ENCODE peak calls at places on chromosomes 1 and 21, in four cellular contexts. Y, K, V and T are unnamed samples. For H3K4me1, the result is how much of the 10 kb centered on the place peaks cover.

GRCh38 chr1:213268221-213268620 is 217.2 kb downstream of the RPS6KC1 start:
- DNase-seq in K (no peak), V (no peak), Y (peak), T (no peak)

GRCh38 chr1:152959273-152959672 is 11.2 kb upstream of the SPRR4 start:
- DNase-seq in K (no peak), V (no peak), Y (no peak), T (no peak)

GRCh38 chr1:225424562-225425210 is 3.2 kb downstream of the LBR start:
- DNase-seq in V (no peak), Y (peak), K (no peak), T (no peak)

GRCh38 chr1:177209357-177209756 is 38.6 kb downstream of the BRINP2 start:
- DNase-seq in Y (peak), V (peak), K (peak), T (no peak)

GRCh38 chr1:223771814-223772770 is 59.8 kb downstream of the CAPN2 start:
- DNase-seq in Y (peak), V (peak), K (peak), T (peak)

GRCh38 chr1:180691322-180691721 is 59.5 kb downstream of the XPR1 start:
- DNase-seq in K (no peak), V (no peak), Y (peak), T (no peak)

GRCh38 chr1:203267347-203267846 is 37.9 kb upstream of the BTG2 start:
- DNase-seq in K (peak), V (peak), Y (peak), T (peak)

GRCh38 chr1:62448221-62448933 is 11.5 kb downstream of the USP1 start:
- DNase-seq in V (no peak), K (no peak), Y (no peak), T (no peak)

GRCh38 chr1:61403863-61404615 is 320.9 kb downstream of the TM2D1 start:
- DNase-seq in Y (peak), V (no peak), K (no peak), T (no peak)

GRCh38 chr1:212401838-212402582 is 12.7 kb downstream of the PACC1 start:
- DNase-seq in K (no peak), Y (peak), V (no peak), T (no peak)

GRCh38 chr1:32106663-32107273 is 1.1 kb upstream of the KPNA6 start:
- DNase-seq in Y (no peak), V (no peak), K (no peak), T (no peak)

GRCh38 chr1:157069596-157069995 is 24.1 kb upstream of the ARHGEF11 start:
- DNase-seq in V (no peak), K (no peak), Y (no peak), T (no peak)

GRCh38 chr1:229629251-229629650 is 3.2 kb downstream of the URB2 start:
- DNase-seq in Y (peak), V (no peak), K (no peak), T (no peak)

GRCh38 chr21:32524010-32524719 is 61.2 kb downstream of the TCP10L start:
- DNase-seq in K (no peak), Y (peak), V (no peak), T (no peak)

GRCh38 chr1:154418062-154418897 is 13.1 kb downstream of the IL6R start:
- DNase-seq in V (peak), K (peak), Y (no peak), T (no peak)

GRCh38 chr1:248858096-248858890 is 592 bp downstream of the ZNF692 start:
- DNase-seq in K (peak), V (peak), Y (peak), T (peak)

GRCh38 chr1:191176131-191176530 is 698.5 kb upstream of the BRINP3 start:
- DNase-seq in K (no peak), V (no peak), Y (no peak), T (no peak)

GRCh38 chr1:118479351-118479750 is 294.3 kb upstream of the SPAG17 start:
- DNase-seq in K (no peak), V (no peak), Y (no peak), T (no peak)

GRCh38 chr1:206916000-206916709 is 5.6 kb downstream of the FCMR start:
- DNase-seq in Y (no peak), K (no peak), V (no peak), T (no peak)

GRCh38 chr1:53086504-53087070 is 24.6 kb downstream of the PODN start:
- DNase-seq in Y (no peak), K (no peak), V (no peak), T (no peak)

GRCh38 chr1:64077281-64077940 is 126.0 kb upstream of the UBE2U start:
- DNase-seq in K (no peak), V (no peak), Y (no peak), T (no peak)

GRCh38 chr1:161705537-161705936 is 1.5 kb upstream of the FCRLA start:
- DNase-seq in Y (no peak), K (no peak), V (no peak), T (no peak)

GRCh38 chr1:84732520-84732919 is 42.3 kb upstream of the SSX2IP start:
- DNase-seq in Y (no peak), V (no peak), K (no peak), T (no peak)

GRCh38 chr1:172429324-172430127 is 9.0 kb downstream of the C1orf105 start:
- DNase-seq in K (no peak), Y (peak), V (no peak), T (no peak)

GRCh38 chr1:107467811-107468210 is 327.0 kb downstream of the NTNG1 start:
- DNase-seq in Y (no peak), V (no peak), K (no peak), T (no peak)

GRCh38 chr1:47624531-47624930 is 186.7 kb downstream of the FOXD2 start:
- DNase-seq in V (peak), K (peak), Y (no peak), T (no peak)

GRCh38 chr1:227885135-227885647 is 62.5 kb downstream of the WNT9A start:
- DNase-seq in Y (no peak), K (peak), V (peak), T (peak)

GRCh38 chr21:30831194-30831765 is 1.7 kb upstream of the KRTAP7-1 start:
- DNase-seq in V (no peak), Y (peak), K (no peak), T (no peak)

GRCh38 chr1:207070811-207071210 is 17.7 kb downstream of the PFKFB2 start:
- DNase-seq in Y (no peak), V (no peak), K (no peak), T (no peak)

GRCh38 chr1:15958788-15959187 is 17.1 kb downstream of the ZBTB17 start:
- DNase-seq in V (no peak), Y (no peak), K (no peak), T (no peak)

GRCh38 chr1:110579460-110579859 is 26.7 kb downstream of the KCNA2 start:
- DNase-seq in K (no peak), Y (no peak), V (no peak), T (no peak)

DNA sequence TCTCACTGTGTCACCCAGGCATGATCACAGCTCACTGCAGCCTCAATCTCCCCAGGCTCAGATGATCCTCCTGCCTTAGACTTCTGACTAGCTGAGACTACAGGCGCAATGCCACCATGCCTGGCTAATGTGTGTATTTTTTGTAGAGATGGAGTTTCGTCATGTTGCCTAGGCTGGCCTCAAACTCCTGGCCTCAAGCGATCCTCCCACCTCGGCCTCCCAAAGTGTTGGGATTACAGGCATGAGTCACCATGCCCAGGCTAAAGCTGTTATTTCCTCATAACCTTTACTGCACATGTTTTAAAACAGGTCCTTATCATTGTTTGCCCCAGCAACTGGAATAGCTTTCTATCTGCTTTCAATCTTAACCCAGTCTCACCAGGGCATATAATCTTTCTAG is 2.9 kb downstream of the SARS1 start:
- DNase-seq in V (no peak), K (no peak), Y (no peak), T (no peak)
- H3K4me3 ChIP-seq in V (no peak), K (no peak), Y (no peak), T (no peak)

GRCh38 chr1:51559064-51559500 is 40.0 kb upstream of the EPS15 start:
- DNase-seq in V (no peak), Y (peak), K (no peak), T (no peak)
- H3K27ac ChIP-seq in V (no peak), Y (no peak), K (no peak), T (no peak)

DNA sequence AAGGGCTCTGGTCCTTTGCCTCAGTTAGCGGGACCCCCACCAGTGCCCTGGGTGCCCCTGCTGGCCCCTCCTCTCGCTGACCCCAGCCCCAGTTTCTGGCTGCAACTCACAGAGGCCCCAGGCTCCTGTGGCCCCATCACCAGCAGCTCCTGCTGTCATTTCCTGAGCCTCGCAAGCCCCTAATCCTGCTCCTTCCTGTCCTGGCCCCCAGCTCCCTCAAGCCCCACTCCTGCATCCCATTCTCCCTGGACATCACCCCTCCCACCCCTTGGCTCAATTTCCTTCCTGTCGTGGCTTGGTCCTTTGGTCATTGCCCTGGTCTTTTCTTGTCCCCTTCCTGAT is 8.6 kb downstream of the TNFRSF1B start:
- DNase-seq in Y (no peak), V (no peak), K (no peak), T (no peak)
- H3K4me1 ChIP-seq in Y (under half), V (half or more), K (half or more), T (half or more)

GRCh38 chr1:102262994-102263393 is 266.3 kb upstream of the OLFM3 start:
- DNase-seq in K (no peak), V (no peak), Y (no peak), T (no peak)
- H3K4me3 ChIP-seq in K (no peak), V (no peak), Y (no peak), T (no peak)

GRCh38 chr1:55634516-55634915 is 419.4 kb upstream of the USP24 start:
- DNase-seq in K (no peak), Y (no peak), V (no peak), T (no peak)

GRCh38 chr1:55632906-55633305 is 417.7 kb upstream of the USP24 start:
- DNase-seq in Y (no peak), V (no peak), K (no peak), T (no peak)

GRCh38 chr1:55635856-55636255 is 420.7 kb upstream of the USP24 start:
- DNase-seq in V (no peak), Y (peak), K (no peak), T (no peak)

GRCh38 chr1:55631508-55631907 is 416.3 kb upstream of the USP24 start:
- DNase-seq in Y (no peak), V (no peak), K (no peak), T (no peak)

DNA sequence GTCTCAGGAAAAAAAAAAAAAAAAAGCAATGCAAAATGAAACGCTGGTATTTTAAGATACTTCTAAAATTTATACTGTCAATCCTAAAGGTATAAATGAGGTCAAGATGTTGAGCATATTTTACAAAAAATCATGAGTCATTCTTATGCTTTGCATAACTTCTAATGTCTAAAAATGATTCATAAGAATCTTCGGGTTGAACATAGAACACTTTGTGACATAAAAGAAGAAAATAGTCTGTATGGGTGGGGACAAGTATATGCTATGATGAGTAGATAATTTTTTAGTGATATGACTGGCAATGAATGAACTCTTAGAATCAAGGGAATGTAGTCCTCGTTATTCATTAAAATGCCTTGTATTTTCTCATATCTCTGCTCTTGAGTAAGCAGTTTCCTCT is 416.9 kb upstream of the USP24 start:
- DNase-seq in V (no peak), Y (peak), K (no peak), T (no peak)
- H3K27ac ChIP-seq in V (no peak), Y (no peak), K (no peak), T (peak)

GRCh38 chr1:201718346-201719202 is 110.4 kb upstream of the IPO9 start:
- DNase-seq in V (no peak), Y (no peak), K (no peak), T (no peak)

GRCh38 chr1:201719812-201720521 is 109.0 kb upstream of the IPO9 start:
- DNase-seq in K (no peak), V (no peak), Y (peak), T (peak)

GRCh38 chr1:201720522-201720844 is 108.5 kb upstream of the IPO9 start:
- DNase-seq in V (no peak), Y (no peak), K (no peak), T (no peak)

GRCh38 chr1:201724039-201724759 is 104.8 kb upstream of the IPO9 start:
- DNase-seq in Y (no peak), K (no peak), V (no peak), T (no peak)

DNA sequence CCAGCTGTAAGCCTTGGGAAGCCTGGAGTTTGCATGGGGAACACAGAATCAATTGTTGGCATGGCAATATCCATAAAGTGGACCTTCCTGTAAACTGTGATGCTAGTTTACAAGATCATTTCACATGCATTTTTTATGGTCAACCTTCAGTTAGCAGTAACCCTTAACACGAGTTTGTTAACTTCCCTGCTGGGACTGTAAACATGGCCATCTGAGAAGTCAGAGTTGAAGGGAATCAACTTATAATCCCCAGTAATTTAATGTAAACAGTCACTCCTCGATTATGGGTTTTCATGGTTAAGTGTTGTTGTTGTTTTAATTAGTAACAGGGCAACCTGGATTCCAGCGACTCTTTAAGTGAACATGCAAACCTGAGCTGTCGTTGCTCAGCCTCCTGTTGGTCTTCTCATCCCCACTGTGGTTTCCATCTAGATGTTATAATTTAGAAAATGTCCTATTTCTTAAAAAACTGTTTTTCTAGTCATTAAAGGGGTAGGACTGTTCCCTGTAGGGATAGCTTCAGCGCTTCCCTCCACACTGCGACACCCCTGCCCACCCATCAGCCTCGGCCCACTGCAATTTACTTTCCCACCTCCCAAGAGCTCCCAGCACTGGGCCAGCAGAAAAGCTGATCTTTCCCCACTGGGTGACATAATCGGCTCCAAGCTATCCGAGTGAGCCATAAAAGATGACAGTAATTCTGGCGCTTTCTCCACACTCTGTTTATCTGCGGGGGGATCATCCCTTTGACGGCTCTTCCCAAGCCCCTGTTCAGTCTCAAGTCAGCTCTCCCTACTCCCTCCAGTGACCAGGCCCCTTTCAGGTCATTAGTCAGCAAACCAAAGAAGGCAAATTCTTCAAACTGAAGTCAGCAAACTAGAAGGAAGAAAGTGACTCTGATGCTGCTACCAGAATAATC is 107.6 kb upstream of the IPO9 start:
- DNase-seq in Y (peak), V (no peak), K (no peak), T (no peak)
- H3K4me1 ChIP-seq in Y (half or more), V (under half), K (under half), T (half or more)